ENCODE peak calls at places on chromosomes 2 and 18, in ten cellular contexts. M, T, A, O, Z, D, P, E, G and L are unnamed samples. For H3K4me1, the result is how much of the 10 kb centered on the place peaks cover.

GRCh38 chr18:23964282-23965238 is 50.0 kb upstream of the TTC39C start:
- DNase-seq in P (peak), O (peak), A (no peak), T (no peak), G (no peak), E (no peak), Z (peak), M (peak), D (peak), L (no peak)

GRCh38 chr2:88097891-88098557 is 29.8 kb downstream of the FABP1 start:
- DNase-seq in O (no peak), T (no peak), G (no peak), D (no peak), M (no peak), A (no peak), P (no peak), Z (no peak), E (peak), L (no peak)

GRCh38 chr18:11908182-11909080 is at the start of gene MPPE1:
- DNase-seq in O (peak), D (peak), P (peak), M (peak), T (peak), Z (peak), A (peak), E (peak), G (peak), L (peak)

GRCh38 chr2:217851191-217852020 is 151.4 kb downstream of the TNS1 start:
- DNase-seq in O (peak), E (no peak), A (no peak), T (peak), Z (no peak), D (no peak), G (no peak), M (peak), P (no peak), L (no peak)

GRCh38 chr2:165237056-165237455 is 2.2 kb upstream of the SCN2A start:
- DNase-seq in T (no peak), G (no peak), A (no peak), P (no peak), O (no peak), D (no peak), Z (no peak), M (no peak), E (no peak), L (no peak)

GRCh38 chr2:218138047-218138446 is 12.2 kb downstream of the CXCR2 start:
- DNase-seq in T (no peak), Z (no peak), A (no peak), P (no peak), G (no peak), M (no peak), D (no peak), E (no peak), O (no peak), L (no peak)

GRCh38 chr2:86807462-86808275 is 17.0 kb upstream of the CD8A start:
- DNase-seq in M (peak), A (peak), D (peak), Z (peak), P (peak), T (no peak), G (peak), O (peak), E (peak), L (peak)

GRCh38 chr2:108833219-108833618 is 46.6 kb downstream of the CCDC138 start:
- DNase-seq in P (no peak), M (no peak), A (no peak), G (no peak), O (no peak), Z (no peak), T (no peak), D (no peak), E (no peak), L (no peak)

GRCh38 chr18:43751203-43751602 is 473.9 kb upstream of the SYT4 start:
- DNase-seq in M (no peak), P (no peak), E (no peak), Z (no peak), O (no peak), T (no peak), D (no peak), A (no peak), G (no peak), L (no peak)

GRCh38 chr2:132984731-132985130 is 314.7 kb upstream of the LYPD1 start:
- DNase-seq in M (no peak), D (no peak), Z (no peak), A (no peak), G (no peak), O (no peak), P (no peak), T (no peak), E (no peak), L (no peak)

GRCh38 chr2:102235491-102235890 is 48.7 kb downstream of the IL1RL2 start:
- DNase-seq in A (peak), T (no peak), D (peak), M (no peak), O (no peak), E (peak), P (no peak), Z (no peak), G (no peak), L (no peak)

GRCh38 chr18:48913723-48914122 is 37.0 kb downstream of the SMAD7 start:
- DNase-seq in T (no peak), O (no peak), D (no peak), P (no peak), A (no peak), M (no peak), E (no peak), G (no peak), Z (no peak), L (no peak)

GRCh38 chr2:67565761-67566160 is 168.6 kb downstream of the ETAA1 start:
- DNase-seq in A (no peak), T (peak), Z (no peak), E (no peak), D (peak), P (no peak), M (no peak), G (no peak), O (no peak), L (no peak)

GRCh38 chr2:31235504-31235902 is 1.6 kb downstream of the EHD3 start:
- DNase-seq in G (no peak), D (peak), M (no peak), T (no peak), O (no peak), P (no peak), E (no peak), A (no peak), Z (no peak), L (no peak)

GRCh38 chr2:57330447-57330846 is 716.2 kb upstream of the VRK2 start:
- DNase-seq in A (no peak), O (no peak), T (no peak), Z (no peak), E (peak), G (no peak), M (no peak), D (no peak), P (no peak), L (no peak)

GRCh38 chr2:230134496-230135073 is 65.9 kb upstream of the SLC16A14 start:
- DNase-seq in E (no peak), O (no peak), Z (no peak), D (peak), A (no peak), T (no peak), M (no peak), G (no peak), P (no peak), L (peak)

GRCh38 chr18:49846718-49847470 is 33.6 kb upstream of the ACAA2 start:
- DNase-seq in G (no peak), E (no peak), M (no peak), P (no peak), O (no peak), D (no peak), Z (no peak), T (no peak), A (no peak), L (no peak)

GRCh38 chr2:150438654-150439053 is 48.8 kb downstream of the RND3 start:
- DNase-seq in G (no peak), D (no peak), T (no peak), P (no peak), A (no peak), E (no peak), M (no peak), O (no peak), Z (no peak), L (no peak)

GRCh38 chr18:54127759-54128378 is 96.6 kb downstream of the MBD2 start:
- DNase-seq in T (no peak), A (no peak), E (peak), D (peak), O (no peak), M (peak), Z (no peak), G (no peak), P (no peak), L (peak)

GRCh38 chr18:13279181-13280065 is 60.9 kb downstream of the LDLRAD4 start:
- DNase-seq in P (peak), E (no peak), A (no peak), G (no peak), O (no peak), Z (no peak), D (no peak), T (peak), M (no peak), L (no peak)

GRCh38 chr18:13284330-13285027 is 65.9 kb downstream of the LDLRAD4 start:
- DNase-seq in P (no peak), M (no peak), A (no peak), E (no peak), D (no peak), O (no peak), G (no peak), Z (no peak), T (peak), L (no peak)

GRCh38 chr18:13280066-13280795 is 61.7 kb downstream of the LDLRAD4 start:
- DNase-seq in T (no peak), E (no peak), M (no peak), P (no peak), G (no peak), O (peak), D (no peak), Z (no peak), A (no peak), L (no peak)

GRCh38 chr18:13283746-13284145 is 65.2 kb downstream of the LDLRAD4 start:
- DNase-seq in G (no peak), E (no peak), Z (no peak), M (no peak), D (no peak), T (no peak), P (no peak), A (no peak), O (no peak), L (no peak)

GRCh38 chr18:13281406-13281805 is 62.8 kb downstream of the LDLRAD4 start:
- DNase-seq in E (no peak), O (no peak), T (no peak), A (no peak), G (no peak), M (no peak), D (no peak), P (no peak), Z (no peak), L (no peak)
- H3K4me3 ChIP-seq in E (no peak), O (no peak), T (no peak), A (no peak), G (no peak), M (no peak), D (no peak), P (no peak), Z (no peak), L (no peak)

GRCh38 chr2:46749042-46749461 is 166.6 kb downstream of the MCFD2 start:
- DNase-seq in M (peak), D (peak), P (no peak), O (no peak), A (no peak), T (no peak), Z (no peak), G (no peak), E (no peak), L (no peak)
- H3K4me1 ChIP-seq in M (under half), D (half or more), P (under half), O (under half), A (under half), T (under half), Z (under half), G (under half), E (under half), L (under half)

DNA sequence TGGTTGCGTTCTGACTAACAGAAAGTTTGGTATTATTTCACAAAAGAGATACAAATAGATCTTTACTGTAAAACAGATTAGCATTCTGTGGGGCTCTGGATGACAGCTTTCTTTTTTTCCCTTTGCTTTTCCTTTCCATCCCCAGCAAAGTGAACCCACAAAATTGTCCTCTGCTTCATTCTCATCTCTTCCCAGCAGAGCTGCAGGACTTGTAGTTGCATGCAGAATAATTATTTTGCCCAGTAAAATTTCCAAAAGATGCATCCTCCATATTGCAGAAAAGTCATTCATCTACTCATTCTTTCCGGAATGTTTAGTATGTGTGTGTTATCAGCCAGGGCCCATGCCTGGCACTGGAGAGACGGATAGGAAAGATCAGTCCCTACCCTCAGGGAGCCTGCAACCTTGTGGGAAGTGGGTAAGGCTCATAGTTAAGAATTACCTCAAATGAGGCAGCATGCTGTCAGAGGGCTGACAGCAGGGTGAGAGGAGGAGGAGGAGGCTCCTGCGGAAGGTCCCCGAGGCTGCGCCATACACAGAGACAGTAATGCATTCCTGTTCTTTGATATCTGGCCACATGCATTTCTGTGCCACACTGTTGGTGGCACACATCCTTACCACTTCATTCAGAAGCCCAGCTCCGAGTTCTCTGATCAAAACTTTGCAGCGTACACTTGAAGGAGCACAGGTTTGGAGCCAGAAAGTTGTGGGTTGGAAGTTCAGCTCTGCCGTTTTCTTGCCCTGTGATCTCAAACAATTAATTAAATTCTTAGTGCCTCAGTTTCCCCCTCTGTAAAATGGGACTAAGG is 225.4 kb downstream of the MYCN start:
- DNase-seq in M (no peak), P (no peak), E (no peak), O (no peak), A (no peak), D (no peak), T (no peak), G (no peak), Z (no peak), L (no peak)
- H3K4me3 ChIP-seq in M (no peak), P (no peak), E (no peak), O (no peak), A (no peak), D (no peak), T (no peak), G (no peak), Z (no peak), L (no peak)

DNA sequence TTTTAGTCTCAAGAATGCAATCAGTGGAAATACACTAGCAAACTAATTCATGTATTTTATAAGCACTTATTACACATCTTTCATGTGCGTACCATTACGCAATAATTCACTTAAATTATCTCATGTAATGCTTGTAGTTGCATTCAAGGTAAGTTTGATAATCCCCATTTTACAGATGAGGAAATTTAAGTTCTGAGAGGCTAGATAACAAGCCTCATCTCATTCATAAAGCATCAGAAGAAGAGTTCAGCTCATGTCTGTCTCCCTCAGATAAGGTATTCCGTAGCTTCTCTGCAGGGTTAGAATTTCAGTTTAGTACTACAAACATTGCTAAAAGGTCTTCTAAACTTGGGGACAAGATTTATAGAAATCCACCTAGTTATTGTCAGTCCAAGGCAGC is 47.8 kb downstream of the HNMT start:
- DNase-seq in Z (no peak), A (no peak), M (no peak), T (no peak), P (no peak), O (no peak), E (no peak), G (no peak), D (no peak), L (no peak)
- H3K4me1 ChIP-seq in Z (under half), A (under half), M (under half), T (under half), P (under half), O (under half), E (under half), G (under half), D (under half), L (under half)

GRCh38 chr2:43100362-43100882 is 126.0 kb downstream of the ZFP36L2 start:
- DNase-seq in O (no peak), M (no peak), Z (no peak), T (no peak), P (no peak), E (no peak), A (no peak), D (no peak), G (no peak), L (no peak)

GRCh38 chr2:43101751-43102150 is 124.7 kb downstream of the ZFP36L2 start:
- DNase-seq in E (no peak), M (no peak), D (no peak), Z (no peak), P (no peak), O (no peak), G (no peak), A (no peak), T (no peak), L (no peak)

GRCh38 chr2:43102366-43103092 is 123.9 kb downstream of the ZFP36L2 start:
- DNase-seq in E (no peak), P (no peak), Z (peak), O (peak), A (peak), T (peak), D (no peak), G (no peak), M (no peak), L (no peak)

GRCh38 chr2:43099797-43100196 is 126.6 kb downstream of the ZFP36L2 start:
- DNase-seq in G (no peak), P (no peak), E (no peak), M (no peak), O (no peak), Z (no peak), A (no peak), D (no peak), T (no peak), L (no peak)

GRCh38 chr2:43100883-43101662 is 125.3 kb downstream of the ZFP36L2 start:
- DNase-seq in T (peak), P (no peak), D (no peak), M (no peak), G (peak), O (peak), Z (peak), E (no peak), A (peak), L (no peak)
- H3K4me3 ChIP-seq in T (peak), P (no peak), D (no peak), M (no peak), G (peak), O (peak), Z (no peak), E (no peak), A (peak), L (no peak)

GRCh38 chr2:20439193-20439475 is 7.7 kb upstream of the RHOB start:
- DNase-seq in D (peak), Z (peak), P (no peak), G (peak), E (no peak), A (no peak), T (peak), O (no peak), M (no peak), L (no peak)
- H3K4me1 ChIP-seq in D (under half), Z (under half), P (under half), G (under half), E (under half), A (under half), T (under half), O (under half), M (under half), L (under half)

GRCh38 chr2:100105678-100106054 is 36.7 kb downstream of the AFF3 start:
- DNase-seq in G (no peak), T (no peak), D (no peak), Z (no peak), A (no peak), P (no peak), O (peak), E (no peak), M (no peak), L (no peak)
- H3K4me3 ChIP-seq in G (no peak), T (peak), D (no peak), Z (no peak), A (peak), P (no peak), O (peak), E (no peak), M (no peak), L (no peak)

DNA sequence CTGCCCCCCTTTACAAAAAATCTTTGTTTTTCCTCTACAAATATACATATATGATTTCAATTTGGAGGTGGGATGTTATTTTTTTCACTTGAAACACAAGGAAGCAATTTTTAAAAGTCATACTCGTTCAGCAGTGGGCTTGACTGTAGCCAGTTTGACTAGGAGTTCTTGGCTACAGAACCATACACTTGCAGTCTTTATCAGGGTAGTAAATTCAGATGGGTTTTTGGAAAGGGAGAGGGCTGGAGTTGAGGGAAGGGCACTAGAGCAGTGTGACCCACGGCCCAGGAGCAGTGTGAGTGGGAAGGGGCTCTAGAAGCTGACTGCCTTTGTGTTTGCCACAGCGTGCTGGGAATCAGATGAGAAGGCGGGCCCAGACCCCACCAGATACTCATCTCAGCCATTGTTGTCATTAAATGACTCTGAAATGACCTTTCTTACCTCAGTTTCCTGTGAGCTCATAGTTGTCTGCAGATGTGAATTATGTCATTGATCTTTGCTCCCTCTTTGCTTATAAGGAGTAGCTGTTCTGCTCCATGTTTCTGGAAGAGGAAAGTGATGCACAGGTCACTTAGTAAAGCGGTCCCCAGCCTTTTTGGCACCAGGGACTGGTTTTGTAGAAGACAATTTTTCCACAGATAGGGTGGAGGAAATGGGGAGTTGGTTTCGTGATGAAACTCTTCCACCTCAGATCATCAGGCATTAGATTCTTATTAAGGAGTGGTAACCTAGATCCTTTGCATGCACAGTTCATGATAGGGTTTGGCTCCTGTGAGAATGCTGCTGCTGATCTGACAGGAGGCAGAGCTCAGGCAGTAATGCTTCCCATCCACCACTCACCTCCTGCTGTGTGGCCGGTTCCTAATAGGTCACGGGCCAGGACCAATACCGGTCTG is 116.8 kb downstream of the SPTBN1 start:
- DNase-seq in E (no peak), G (no peak), P (peak), D (peak), O (no peak), T (no peak), M (no peak), Z (no peak), A (no peak), L (no peak)
- H3K4me1 ChIP-seq in E (half or more), G (half or more), P (half or more), D (half or more), O (under half), T (under half), M (half or more), Z (half or more), A (half or more), L (half or more)